ENCODE peak calls at places on chromosome 17, in five cellular contexts. X, H, E, P and I are unnamed samples.

GRCh38 chr17:64614266-64615011 is 47.7 kb downstream of the SMURF2 start:
- DNase-seq in X (no peak), H (no peak), E (no peak), P (peak), I (no peak)

GRCh38 chr17:67974598-67975066 is 21.6 kb downstream of the C17orf58 start:
- DNase-seq in X (no peak), H (no peak), E (no peak), P (no peak), I (no peak)

GRCh38 chr17:48202945-48203344 is 95.4 kb downstream of the SNX11 start:
- DNase-seq in X (no peak), H (no peak), E (no peak), P (no peak), I (no peak)

GRCh38 chr17:4004517-4005295 is 40.5 kb upstream of the ATP2A3 start:
- DNase-seq in X (peak), H (peak), E (peak), P (peak), I (peak)

GRCh38 chr17:79991140-79991923 is 44.3 kb downstream of the TBC1D16 start:
- DNase-seq in X (peak), H (peak), E (peak), P (peak), I (peak)

GRCh38 chr17:15502315-15503112 is 35.1 kb upstream of the CDRT4 start:
- DNase-seq in X (peak), H (peak), E (peak), P (peak), I (peak)

GRCh38 chr17:43814714-43815113 is 18.2 kb downstream of the MPP3 start:
- DNase-seq in X (no peak), H (no peak), E (no peak), P (peak), I (peak)

GRCh38 chr17:77312786-77313599 is 172.2 kb downstream of the SEC14L1 start:
- DNase-seq in X (no peak), H (no peak), E (no peak), P (peak), I (peak)

GRCh38 chr17:7988750-7989178 is 13.7 kb upstream of the GUCY2D start:
- DNase-seq in X (no peak), H (peak), E (peak), P (peak), I (peak)

GRCh38 chr17:42623732-42624596 is 14.5 kb downstream of the TUBG1 start:
- DNase-seq in X (no peak), H (no peak), E (no peak), P (no peak), I (no peak)

GRCh38 chr17:79009397-79010303 is at the start of gene CANT1:
- DNase-seq in X (peak), H (peak), E (peak), P (peak), I (peak)

GRCh38 chr17:83126275-83126930 is 47.0 kb downstream of the METRNL start:
- DNase-seq in X (no peak), H (no peak), E (no peak), P (no peak), I (no peak)

GRCh38 chr17:9074106-9074505 is 52.8 kb downstream of the NTN1 start:
- DNase-seq in X (no peak), H (no peak), E (no peak), P (no peak), I (peak)

GRCh38 chr17:40281663-40282062 is 6.0 kb upstream of the CDC6 start:
- DNase-seq in X (no peak), H (no peak), E (no peak), P (no peak), I (no peak)